ENCODE peak calls at places on chromosome 13, in ten cellular contexts. Y, H, A, I, Q, X, O, T, D and B are unnamed samples.

GRCh38 chr13:36998624-36999041 is 507 bp downstream of the ALG5 start:
- DNase-seq in Y (peak; percentile 18), T (peak; percentile 3), O (no peak), D (no peak), X (peak; percentile 8), H (peak; percentile 1), Q (peak; percentile 59), I (peak; percentile 19), A (peak; percentile 22), B (peak; percentile 17)

GRCh38 chr13:45809810-45810394 is 41.7 kb downstream of the SIAH3 start:
- DNase-seq in O (no peak), H (no peak), X (no peak), A (no peak), D (no peak), Q (no peak), T (no peak), Y (no peak), I (no peak), B (no peak)

GRCh38 chr13:41565221-41565620 is 107.9 kb downstream of the RGCC start:
- DNase-seq in Q (no peak), T (peak; percentile 24), D (no peak), X (peak; percentile 91), Y (no peak), I (no peak), A (peak; percentile 51), H (no peak), O (no peak), B (no peak)

GRCh38 chr13:75415720-75416119 is 66.2 kb downstream of the TBC1D4 start:
- DNase-seq in Y (no peak), A (peak; percentile 72), O (no peak), Q (no peak), D (no peak), H (no peak), T (no peak), X (peak; percentile 95), I (no peak), B (peak; percentile 44)

GRCh38 chr13:77172650-77173049 is 145.7 kb upstream of the FBXL3 start:
- DNase-seq in X (no peak), A (no peak), O (no peak), H (no peak), Q (no peak), T (no peak), Y (no peak), D (no peak), I (no peak), B (no peak)

GRCh38 chr13:35771898-35772297 is 295.4 kb upstream of the MAB21L1 start:
- DNase-seq in A (peak; percentile 88), I (no peak), O (no peak), X (peak; percentile 85), H (no peak), D (no peak), Y (no peak), T (no peak), Q (no peak), B (peak; percentile 44)

GRCh38 chr13:21399741-21400140 is 59.4 kb downstream of the ZDHHC20 start:
- DNase-seq in O (no peak), D (no peak), Q (no peak), H (no peak), A (no peak), T (no peak), I (no peak), Y (no peak), X (no peak), B (no peak)

GRCh38 chr13:26017196-26017921 is 34.5 kb downstream of the SHISA2 start:
- DNase-seq in T (no peak), Q (no peak), A (no peak), Y (no peak), X (no peak), O (no peak), I (peak; percentile 90), D (no peak), H (no peak), B (peak; percentile 90)

GRCh38 chr13:65149687-65150086 is 2080.4 kb downstream of the PCDH9 start:
- DNase-seq in H (no peak), D (no peak), T (no peak), Q (no peak), X (no peak), A (no peak), I (no peak), Y (no peak), O (no peak), B (no peak)

GRCh38 chr13:112586334-112586733 is 1.6 kb downstream of the TUBGCP3 start:
- DNase-seq in I (no peak), O (no peak), Q (no peak), H (no peak), X (no peak), D (no peak), Y (no peak), A (no peak), T (no peak), B (no peak)